ENCODE peak calls at places on chromosome 22, in four cellular contexts. I, S, M and L are unnamed samples.

GRCh38 chr22:48808038-48808960 is 1019.4 kb downstream of the BRD1 start:
- DNase-seq in I (no peak), S (no peak), M (no peak), L (no peak)

GRCh38 chr22:30314918-30315317 is 11.8 kb downstream of the TBC1D10A start:
- DNase-seq in I (no peak), S (no peak), M (no peak), L (no peak)

GRCh38 chr22:35227248-35227647 is 30.0 kb upstream of the HMGXB4 start:
- DNase-seq in I (no peak), S (no peak), M (no peak), L (no peak)

GRCh38 chr22:44025171-44026065 is 1.3 kb downstream of the PARVB start:
- DNase-seq in I (peak; percentile 60), S (peak; percentile 44), M (no peak), L (peak; percentile 72)

GRCh38 chr22:23828800-23829680 is 9.8 kb downstream of the DERL3 start:
- DNase-seq in I (no peak), S (no peak), M (no peak), L (no peak)

GRCh38 chr22:24303007-24303406 is 32.4 kb downstream of the SPECC1L start:
- DNase-seq in I (no peak), S (no peak), M (no peak), L (no peak)

GRCh38 chr22:29625090-29625825 is 21.8 kb downstream of the NF2 start:
- DNase-seq in I (peak; percentile 48), S (no peak), M (no peak), L (peak; percentile 60)

GRCh38 chr22:17627961-17628303 is 617 bp downstream of the ATP6V1E1 start:
- DNase-seq in I (no peak), S (no peak), M (no peak), L (no peak)

GRCh38 chr22:19641254-19641982 is 72.9 kb upstream of the SEPTIN5 start:
- DNase-seq in I (peak; percentile 14), S (no peak), M (no peak), L (no peak)

GRCh38 chr22:18076060-18076497 is 1.7 kb upstream of the PEX26 start:
- DNase-seq in I (peak; percentile 84), S (peak; percentile 38), M (no peak), L (peak; percentile 90)

GRCh38 chr22:19892925-19893324 is 38.3 kb upstream of the GNB1L start:
- DNase-seq in I (no peak), S (no peak), M (no peak), L (no peak)

GRCh38 chr22:32482708-32483107 is 8.1 kb downstream of the FBXO7 start:
- DNase-seq in I (no peak), S (no peak), M (no peak), L (no peak)

GRCh38 chr22:46075764-46076531 is 74.4 kb upstream of the PPARA start:
- DNase-seq in I (no peak), S (peak; percentile 21), M (no peak), L (no peak)

GRCh38 chr22:41308544-41308947 is 7.2 kb downstream of the ZC3H7B start:
- DNase-seq in I (no peak), S (no peak), M (no peak), L (no peak)

GRCh38 chr22:49964493-49965290 is 4.1 kb downstream of the PIM3 start:
- DNase-seq in I (peak; percentile 5), S (peak; percentile 17), M (peak; percentile 49), L (no peak)

GRCh38 chr22:47392729-47393128 is 630.3 kb downstream of the TBC1D22A start:
- DNase-seq in I (no peak), S (no peak), M (no peak), L (no peak)

GRCh38 chr22:46428171-46428570 is 92.7 kb downstream of the TRMU start:
- DNase-seq in I (no peak), S (no peak), M (no peak), L (no peak)

GRCh38 chr22:49655168-49655812 is 172.4 kb downstream of the BRD1 start:
- DNase-seq in I (no peak), S (no peak), M (no peak), L (no peak)

GRCh38 chr22:39214006-39214382 is 30.8 kb downstream of the PDGFB start:
- DNase-seq in I (no peak), S (no peak), M (peak; percentile 34), L (no peak)
- H3K27ac ChIP-seq in I (no peak overlapping the region), S (no peak overlapping the region), M (no peak overlapping the region), L (no peak overlapping the region)

GRCh38 chr22:27784099-27784446 is 17.5 kb downstream of the MN1 start:
- DNase-seq in I (no peak), S (no peak), M (no peak), L (no peak)
- H3K27ac ChIP-seq in I (no peak overlapping the region), S (peak overlapping the region; percentile 59), M (no peak overlapping the region), L (no peak overlapping the region)

DNA sequence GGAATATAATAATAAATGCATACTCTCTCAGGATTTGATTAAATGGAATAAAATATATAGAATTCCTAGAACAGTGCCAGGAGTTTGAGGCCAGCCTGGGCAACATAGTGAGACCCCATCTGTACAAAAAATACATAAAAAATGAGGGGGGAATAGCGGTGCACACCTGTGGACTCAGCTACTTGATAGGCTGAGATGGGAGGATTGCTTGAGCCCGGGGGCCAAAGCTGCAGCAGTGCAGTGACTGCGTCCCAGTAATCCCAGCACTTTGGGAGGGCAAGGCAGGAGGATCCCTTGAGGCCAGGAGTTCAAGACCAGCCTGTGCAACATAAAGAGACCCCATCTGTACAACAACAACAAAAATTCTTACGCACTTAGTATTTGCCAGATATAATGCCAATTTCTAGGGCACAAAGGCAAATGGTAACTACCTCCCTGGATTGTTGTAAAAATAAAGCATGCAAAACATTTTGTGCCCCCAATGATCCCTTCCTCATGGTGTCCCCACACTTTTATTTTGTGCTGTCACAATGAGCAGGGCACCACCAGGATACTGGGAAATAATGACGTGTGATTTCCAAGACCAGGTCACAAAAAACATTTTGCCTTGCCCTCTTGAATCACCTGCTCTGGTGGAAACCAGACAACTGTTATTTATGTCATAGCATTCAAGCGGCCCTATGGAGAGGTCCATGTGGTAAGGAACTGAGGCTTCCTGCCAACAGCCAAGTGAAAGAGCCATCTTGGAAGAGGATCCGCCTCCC is 18.3 kb upstream of the ZNF280A start:
- DNase-seq in I (no peak), S (no peak), M (no peak), L (no peak)
- H3K27ac ChIP-seq in I (no peak overlapping the region), S (no peak overlapping the region), M (no peak overlapping the region), L (no peak overlapping the region)

GRCh38 chr22:37911697-37912096 is 5.6 kb downstream of the MICALL1 start:
- DNase-seq in I (no peak), S (no peak), M (no peak), L (no peak)

GRCh38 chr22:37910863-37911262 is 4.8 kb downstream of the MICALL1 start:
- DNase-seq in I (no peak), S (no peak), M (no peak), L (no peak)

GRCh38 chr22:37913233-37913721 is 7.2 kb downstream of the MICALL1 start:
- DNase-seq in I (no peak), S (no peak), M (no peak), L (no peak)

GRCh38 chr22:37911273-37911672 is 5.2 kb downstream of the MICALL1 start:
- DNase-seq in I (no peak), S (no peak), M (no peak), L (no peak)

GRCh38 chr22:37912171-37912570 is 6.1 kb downstream of the MICALL1 start:
- DNase-seq in I (no peak), S (no peak), M (no peak), L (no peak)
- H3K27ac ChIP-seq in I (no peak overlapping the region), S (peak overlapping the region; percentile 43), M (no peak overlapping the region), L (no peak overlapping the region)